ENCODE peak calls at places on chromosomes 2 and 18, in seven cellular contexts. A is epithelial cell of esophagus, U is left ventricle myocardium inferior, X is mammary epithelial cell, G is adrenal gland, R is spleen, K is uterus. V is an unnamed sample.

GRCh38 chr2:230908595-230909191 is 16.3 kb downstream of the GPR55 start:
- DNase-seq in A (peak), X (peak), R (peak), G (peak), K (no peak), U (no peak), V (peak)

GRCh38 chr2:189363559-189363958 is 77.7 kb upstream of the WDR75 start:
- DNase-seq in G (no peak), U (no peak), R (no peak), A (peak), X (peak), K (no peak), V (peak)

GRCh38 chr2:72973566-72974435 is 56.5 kb downstream of the EMX1 start:
- DNase-seq in U (no peak), G (peak), X (peak), A (peak), K (no peak), R (no peak), V (peak)

GRCh38 chr2:106304612-106305184 is 110.6 kb upstream of the UXS1 start:
- DNase-seq in K (no peak), R (no peak), U (no peak), X (no peak), G (no peak), A (no peak), V (no peak)

GRCh38 chr2:131077966-131078365 is 15.3 kb downstream of the FAM168B start:
- DNase-seq in X (no peak), U (no peak), A (peak), K (no peak), G (no peak), R (no peak), V (no peak)

GRCh38 chr2:7878786-7879515 is 802.9 kb upstream of the ID2 start:
- DNase-seq in R (no peak), X (no peak), G (no peak), A (no peak), K (no peak), U (no peak), V (no peak)

GRCh38 chr2:224969095-224969494 is 73.2 kb downstream of the DOCK10 start:
- DNase-seq in K (no peak), U (no peak), X (no peak), A (no peak), R (no peak), G (no peak), V (no peak)

GRCh38 chr2:8622924-8623465 is 58.9 kb upstream of the ID2 start:
- DNase-seq in K (no peak), X (no peak), R (no peak), U (no peak), A (no peak), G (no peak), V (no peak)

GRCh38 chr18:36187138-36187825 is at the start of gene MOCOS:
- DNase-seq in U (peak), R (peak), G (peak), K (peak), A (peak), X (peak), V (peak)

GRCh38 chr2:169360984-169361705 is 1.2 kb downstream of the LRP2 start:
- DNase-seq in R (no peak), U (no peak), X (no peak), A (no peak), G (no peak), K (no peak), V (no peak)

GRCh38 chr2:221999702-222000101 is 299.1 kb downstream of the PAX3 start:
- DNase-seq in K (no peak), U (no peak), X (peak), G (no peak), A (peak), R (no peak), V (peak)

GRCh38 chr2:11659866-11660265 is 10.1 kb downstream of the NTSR2 start:
- DNase-seq in R (peak), G (no peak), X (no peak), A (no peak), U (no peak), K (no peak), V (no peak)

GRCh38 chr2:23599006-23599405 is 214.0 kb downstream of the KLHL29 start:
- DNase-seq in G (peak), A (no peak), K (no peak), X (no peak), R (peak), U (no peak), V (no peak)

GRCh38 chr2:160936407-160936806 is 223.8 kb upstream of the TANK start:
- DNase-seq in K (no peak), X (no peak), R (no peak), A (peak), G (no peak), U (no peak), V (no peak)

GRCh38 chr18:70132999-70133398 is 72.5 kb downstream of the RTTN start:
- DNase-seq in X (peak), A (peak), U (no peak), K (no peak), G (no peak), R (no peak), V (peak)

GRCh38 chr2:84906900-84907714 is 1.7 kb downstream of the TMSB10 start:
- DNase-seq in A (peak), G (peak), X (peak), U (peak), K (peak), R (peak), V (peak)

GRCh38 chr2:230423851-230424458 is 8.0 kb downstream of the SP100 start:
- DNase-seq in X (peak), K (no peak), G (peak), R (no peak), A (peak), U (no peak), V (peak)

GRCh38 chr2:124805060-124805459 is 780.0 kb downstream of the CNTNAP5 start:
- DNase-seq in K (no peak), X (no peak), R (no peak), U (no peak), A (no peak), G (no peak), V (no peak)

GRCh38 chr2:55771612-55772011 is 78.0 kb upstream of the PNPT1 start:
- DNase-seq in R (no peak), A (peak), U (no peak), X (peak), K (no peak), G (no peak), V (peak)

GRCh38 chr2:45089554-45090261 is 80.5 kb upstream of the SIX2 start:
- DNase-seq in G (no peak), K (no peak), A (no peak), X (no peak), R (no peak), U (no peak), V (no peak)

GRCh38 chr2:227132986-227133385 is 31.0 kb downstream of the COL4A4 start:
- DNase-seq in A (no peak), G (no peak), K (no peak), U (peak), R (no peak), X (no peak), V (no peak)

GRCh38 chr2:3522851-3523481 is 3.6 kb upstream of the ADI1 start:
- DNase-seq in K (peak), A (no peak), R (no peak), G (peak), X (no peak), U (no peak), V (no peak)

GRCh38 chr2:224946911-224947310 is 95.4 kb downstream of the DOCK10 start:
- DNase-seq in U (no peak), R (no peak), X (peak), K (no peak), A (peak), G (no peak), V (peak)

GRCh38 chr2:20483496-20483895 is 36.6 kb downstream of the RHOB start:
- DNase-seq in R (no peak), K (peak), A (no peak), X (no peak), G (peak), U (no peak), V (no peak)

GRCh38 chr2:54577944-54578667 is 122.0 kb downstream of the SPTBN1 start:
- DNase-seq in R (no peak), G (no peak), U (no peak), K (no peak), A (no peak), X (no peak), V (no peak)

GRCh38 chr2:15944325-15945017 is 4.1 kb downstream of the MYCN start:
- DNase-seq in R (no peak), X (no peak), K (no peak), U (no peak), A (no peak), G (no peak), V (no peak)
- H3K4me3 ChIP-seq in R (no peak), X (no peak), K (no peak), U (peak), A (no peak), G (no peak), V (no peak)

DNA sequence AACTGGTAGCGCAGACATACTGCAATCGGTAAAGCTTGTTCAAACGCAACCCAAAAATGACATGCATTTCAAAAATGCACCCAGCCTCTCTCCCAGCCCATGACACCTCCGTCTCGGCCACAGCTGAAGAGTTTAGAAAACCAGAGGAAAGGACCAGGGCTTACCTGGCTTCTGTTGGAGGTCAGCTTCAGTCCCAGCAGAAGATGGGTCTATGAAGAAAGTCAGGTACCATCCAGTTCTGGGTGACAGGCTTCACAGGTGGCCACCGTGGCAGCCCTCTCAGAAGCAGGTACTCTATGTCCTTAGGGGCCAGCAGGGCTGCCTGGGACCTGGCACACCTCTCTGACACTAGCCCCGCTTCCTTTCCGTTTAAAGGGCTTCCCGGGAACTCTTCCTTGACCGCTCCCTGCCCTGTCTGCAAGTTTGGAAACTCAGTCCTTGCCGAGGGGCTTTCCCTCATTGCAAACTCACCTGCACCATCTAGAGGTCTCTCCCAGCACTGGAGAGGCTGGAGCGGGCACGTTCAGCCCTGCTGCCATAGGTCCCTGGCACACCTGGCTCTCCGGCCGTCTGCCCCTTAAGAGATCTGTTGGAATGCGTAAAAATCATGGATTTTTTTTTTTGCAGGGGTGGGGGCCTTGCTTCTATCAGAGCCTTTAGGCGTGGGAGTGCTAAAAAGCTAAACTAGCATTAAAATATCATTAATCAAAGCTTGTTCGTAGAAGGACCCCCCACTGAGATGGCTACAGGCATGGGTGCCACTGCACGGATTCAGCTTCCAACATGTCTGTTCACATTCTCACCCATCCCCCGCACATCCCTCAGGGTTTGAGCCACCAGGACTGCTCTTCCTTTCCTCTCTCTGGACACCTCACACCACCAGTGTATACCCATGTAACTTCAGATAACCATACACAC is at the start of gene EDAR:
- DNase-seq in G (peak), A (peak), X (peak), R (no peak), U (peak), K (no peak), V (peak)
- TF ChIP-seq CTCF in G (peak), A (peak), X (peak), R (peak), U (peak), K (peak), V (peak)

GRCh38 chr2:42653039-42653438 is 84.6 kb downstream of the MTA3 start:
- DNase-seq in X (no peak), R (no peak), U (no peak), K (no peak), A (no peak), G (no peak), V (no peak)

GRCh38 chr2:42651057-42651456 is 82.6 kb downstream of the MTA3 start:
- DNase-seq in U (no peak), G (no peak), K (no peak), A (no peak), X (no peak), R (no peak), V (no peak)

GRCh38 chr2:42653908-42654445 is 85.5 kb downstream of the MTA3 start:
- DNase-seq in G (no peak), U (no peak), A (no peak), X (no peak), K (no peak), R (no peak), V (no peak)

GRCh38 chr2:42652086-42652485 is 83.7 kb downstream of the MTA3 start:
- DNase-seq in G (no peak), X (no peak), K (no peak), U (no peak), R (no peak), A (no peak), V (no peak)
- H3K4me3 ChIP-seq in G (no peak), X (no peak), K (no peak), U (no peak), R (no peak), A (no peak), V (no peak)

GRCh38 chr2:239316562-239317465 is 84.0 kb downstream of the HDAC4 start:
- DNase-seq in A (no peak), U (peak), K (peak), G (peak), R (peak), X (no peak), V (peak)
- TF ChIP-seq CTCF in A (no peak), U (peak), K (no peak), G (no peak), R (peak), X (no peak), V (no peak)

V was measured in astrocyte of the spinal cord.